ENCODE peak calls at places on chromosomes 13 and 19, in four cellular contexts. L, V, R and E are unnamed samples. For H3K36me3, the result is how much of the 10 kb centered on the place peaks cover.

GRCh38 chr13:40813662-40814454 is 24.4 kb downstream of the SLC25A15 start:
- DNase-seq in L (no peak), V (no peak), R (peak), E (peak)

GRCh38 chr19:4183967-4184717 is 1.7 kb downstream of the ANKRD24 start:
- DNase-seq in L (no peak), V (no peak), R (no peak), E (peak)

GRCh38 chr19:536031-536880 is 4.7 kb downstream of the CDC34 start:
- DNase-seq in L (no peak), V (no peak), R (no peak), E (no peak)

GRCh38 chr13:45325806-45326205 is 15.2 kb downstream of the TPT1 start:
- DNase-seq in L (no peak), V (no peak), R (peak), E (peak)

GRCh38 chr19:18304496-18305312 is 18.2 kb downstream of the LSM4 start:
- DNase-seq in L (peak), V (peak), R (peak), E (peak)

GRCh38 chr13:52787212-52787611 is 47.6 kb upstream of the CNMD start:
- DNase-seq in L (no peak), V (no peak), R (no peak), E (no peak)

GRCh38 chr13:77740931-77741586 is 43.6 kb downstream of the SLAIN1 start:
- DNase-seq in L (no peak), V (no peak), R (no peak), E (no peak)

GRCh38 chr19:18418034-18418724 is 1.0 kb upstream of the SSBP4 start:
- DNase-seq in L (no peak), V (no peak), R (no peak), E (no peak)

GRCh38 chr13:110372676-110373075 is 65.6 kb downstream of the COL4A2 start:
- DNase-seq in L (no peak), V (no peak), R (no peak), E (no peak)

GRCh38 chr13:48737689-48738088 is 84.0 kb downstream of the CYSLTR2 start:
- DNase-seq in L (no peak), V (no peak), R (no peak), E (no peak)

GRCh38 chr19:57559008-57559403 is 657 bp downstream of the ZNF550 start:
- DNase-seq in L (no peak), V (no peak), R (peak), E (peak)

GRCh38 chr19:1206063-1206732 is 620 bp downstream of the STK11 start:
- DNase-seq in L (no peak), V (no peak), R (no peak), E (no peak)

GRCh38 chr13:44703371-44703770 is 127.2 kb upstream of the TSC22D1 start:
- DNase-seq in L (no peak), V (no peak), R (peak), E (no peak)

GRCh38 chr13:97141564-97142005 is 80.5 kb upstream of the MBNL2 start:
- DNase-seq in L (peak), V (no peak), R (peak), E (peak)

GRCh38 chr19:28710278-28710677 is 502.7 kb downstream of the UQCRFS1 start:
- DNase-seq in L (no peak), V (no peak), R (peak), E (no peak)

GRCh38 chr19:32800757-32801156 is 68.8 kb downstream of the SLC7A9 start:
- DNase-seq in L (no peak), V (no peak), R (no peak), E (no peak)

GRCh38 chr19:50925734-50926133 is 14.5 kb upstream of the KLK4 start:
- DNase-seq in L (no peak), V (no peak), R (peak), E (no peak)

GRCh38 chr13:57832187-57832586 is 200.6 kb downstream of the PCDH17 start:
- DNase-seq in L (no peak), V (no peak), R (no peak), E (no peak)

GRCh38 chr19:49515767-49516166 is 3.3 kb downstream of the FCGRT start:
- DNase-seq in L (peak), V (no peak), R (peak), E (no peak)

GRCh38 chr19:52343548-52343947 is 7.5 kb downstream of the ZNF610 start:
- DNase-seq in L (peak), V (peak), R (peak), E (peak)

GRCh38 chr19:3975144-3975543 is 4.2 kb upstream of the DAPK3 start:
- DNase-seq in L (no peak), V (no peak), R (no peak), E (no peak)

GRCh38 chr19:18733196-18733647 is 49.7 kb downstream of the CRTC1 start:
- DNase-seq in L (peak), V (no peak), R (peak), E (peak)

GRCh38 chr19:4908311-4908710 is 990 bp upstream of the UHRF1 start:
- DNase-seq in L (no peak), V (no peak), R (no peak), E (peak)

GRCh38 chr13:26061947-26062346 is 10.1 kb upstream of the SHISA2 start:
- DNase-seq in L (no peak), V (no peak), R (peak), E (peak)

GRCh38 chr19:42202290-42202867 is 15.1 kb downstream of the DEDD2 start:
- DNase-seq in L (no peak), V (no peak), R (no peak), E (no peak)
- H3K36me3 ChIP-seq in L (under half), V (under half), R (under half), E (under half)

DNA sequence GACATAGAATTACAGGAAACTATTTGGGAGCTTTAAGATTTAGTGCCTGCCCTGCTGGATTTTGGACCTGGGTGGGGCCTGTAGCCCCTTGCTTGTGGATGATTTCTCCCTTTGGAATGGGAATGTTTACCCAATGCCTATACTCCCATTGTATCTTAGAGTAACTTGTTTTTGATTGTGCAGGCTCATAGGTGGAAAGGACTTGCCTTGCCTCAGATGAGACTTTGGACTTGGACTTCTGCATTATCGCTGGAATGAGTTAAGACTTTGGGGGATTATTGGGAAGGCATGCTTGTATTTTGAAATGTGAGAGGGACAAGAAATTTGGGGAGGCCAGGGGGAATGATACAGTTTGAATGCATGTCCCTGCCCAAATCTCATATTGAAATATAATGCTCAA is 13.4 kb downstream of the SLC15A1 start:
- DNase-seq in L (no peak), V (no peak), R (no peak), E (no peak)
- H3K4me3 ChIP-seq in L (no peak), V (no peak), R (no peak), E (no peak)

DNA sequence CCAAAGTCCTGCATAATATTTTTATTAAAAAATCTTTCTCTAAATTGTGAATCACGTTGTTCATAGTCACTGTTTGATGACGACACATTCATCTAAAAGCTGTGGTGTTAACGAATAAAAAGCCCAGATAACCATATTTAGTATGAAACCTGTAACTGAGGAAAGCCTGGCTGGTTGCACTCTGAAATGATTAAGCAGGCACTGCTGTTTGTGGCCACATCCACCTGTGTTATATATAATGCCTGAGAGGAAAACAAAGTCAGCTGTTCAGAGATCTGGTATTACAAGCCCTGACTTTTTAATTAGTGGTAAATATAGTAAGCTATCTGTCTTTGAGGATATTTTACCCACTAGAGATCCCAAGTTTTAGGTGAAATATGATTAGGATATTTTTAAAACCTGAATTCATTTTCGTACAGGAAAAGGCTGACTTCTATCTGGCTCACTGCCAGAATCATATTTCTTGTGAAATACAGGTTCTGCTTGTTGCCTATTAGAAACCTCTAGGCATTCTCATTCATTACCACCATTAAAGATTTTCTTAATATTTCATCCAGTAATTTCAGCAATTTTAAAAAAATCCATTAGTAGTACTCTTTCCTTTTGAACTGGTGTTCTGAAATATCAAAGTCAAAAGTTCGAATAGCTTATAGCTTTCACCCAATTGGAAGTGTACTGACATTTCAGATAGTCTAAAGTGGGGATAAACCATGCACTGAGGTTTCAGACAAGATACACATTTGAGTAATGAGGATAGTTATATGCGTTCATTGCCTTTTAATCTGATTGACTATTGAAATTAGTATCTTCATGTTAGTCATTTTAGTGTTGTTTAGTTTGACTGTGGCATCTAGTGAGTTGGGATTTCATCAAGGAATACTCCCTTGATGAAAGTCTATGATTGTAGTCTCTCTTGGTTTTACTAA is 79.7 kb downstream of the LMO7 start:
- DNase-seq in L (no peak), V (no peak), R (peak), E (peak)
- H3K36me3 ChIP-seq in L (under half), V (under half), R (under half), E (under half)

DNA sequence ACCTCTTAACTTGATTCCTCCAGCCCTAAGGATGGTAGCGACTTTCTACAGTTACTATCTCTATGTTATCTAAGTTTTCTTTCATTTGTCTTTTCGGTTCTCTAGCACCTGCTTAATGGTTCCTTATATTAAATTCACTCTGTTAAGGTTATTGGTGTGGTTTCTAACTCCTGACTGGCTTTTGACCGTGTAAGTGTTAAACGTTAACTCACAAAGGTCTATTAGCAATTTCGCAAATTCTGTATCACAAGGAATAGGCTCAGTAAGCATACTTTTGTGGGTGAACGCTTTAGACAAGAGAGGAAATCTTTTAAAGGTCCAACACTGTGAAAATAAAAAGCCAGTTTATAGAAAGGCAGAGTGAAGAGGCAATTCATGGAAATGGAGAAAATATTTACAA is 99.2 kb downstream of the DLEU7 start:
- DNase-seq in L (no peak), V (no peak), R (no peak), E (no peak)
- H3K4me3 ChIP-seq in L (no peak), V (no peak), R (no peak), E (no peak)

GRCh38 chr13:42907745-42908144 is 84.3 kb downstream of the EPSTI1 start:
- DNase-seq in L (no peak), V (no peak), R (no peak), E (no peak)

GRCh38 chr13:42905542-42905941 is 86.5 kb downstream of the EPSTI1 start:
- DNase-seq in L (no peak), V (no peak), R (no peak), E (no peak)

DNA sequence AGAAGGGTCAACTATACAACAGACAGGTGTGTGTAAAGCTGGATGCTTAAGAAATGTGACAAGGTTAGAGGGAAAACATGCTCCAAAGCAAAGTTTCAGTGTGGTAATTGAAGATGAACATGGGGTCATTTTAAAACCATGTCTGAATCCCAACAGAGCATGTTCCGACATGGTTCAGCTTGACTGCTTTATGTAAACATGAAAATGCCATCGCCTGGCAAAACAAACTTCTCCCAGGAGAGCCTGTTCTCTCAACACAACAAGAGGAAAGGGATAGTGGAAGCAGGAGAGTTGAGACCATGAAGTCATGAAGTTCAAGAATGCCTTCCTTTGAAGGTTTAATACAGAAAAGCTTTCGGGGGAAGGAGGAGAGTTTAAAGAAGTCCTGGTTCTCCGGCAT is 85.8 kb downstream of the EPSTI1 start:
- DNase-seq in L (no peak), V (no peak), R (no peak), E (no peak)
- H3K36me3 ChIP-seq in L (under half), V (under half), R (under half), E (under half)

DNA sequence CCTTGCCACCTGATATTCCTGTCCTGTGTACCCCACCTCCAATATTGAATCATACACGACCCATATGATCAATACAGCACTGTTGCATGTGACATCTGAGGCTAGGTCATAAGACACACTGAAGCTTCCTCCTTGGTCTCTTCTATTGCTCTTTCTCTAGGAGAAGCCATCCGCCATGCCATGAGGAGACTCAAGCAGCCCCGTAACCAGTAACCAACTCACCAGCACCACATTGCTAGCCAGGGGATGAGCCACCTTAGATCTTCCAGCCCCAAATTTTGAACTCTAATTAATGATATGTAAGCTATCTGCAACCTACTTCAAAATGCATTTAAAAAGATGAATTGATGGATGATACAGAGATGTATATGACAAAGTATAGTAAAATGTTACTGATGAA is 28.6 kb downstream of the ZNF557 start:
- DNase-seq in L (no peak), V (no peak), R (no peak), E (no peak)
- H3K4me3 ChIP-seq in L (peak), V (no peak), R (peak), E (peak)

DNA sequence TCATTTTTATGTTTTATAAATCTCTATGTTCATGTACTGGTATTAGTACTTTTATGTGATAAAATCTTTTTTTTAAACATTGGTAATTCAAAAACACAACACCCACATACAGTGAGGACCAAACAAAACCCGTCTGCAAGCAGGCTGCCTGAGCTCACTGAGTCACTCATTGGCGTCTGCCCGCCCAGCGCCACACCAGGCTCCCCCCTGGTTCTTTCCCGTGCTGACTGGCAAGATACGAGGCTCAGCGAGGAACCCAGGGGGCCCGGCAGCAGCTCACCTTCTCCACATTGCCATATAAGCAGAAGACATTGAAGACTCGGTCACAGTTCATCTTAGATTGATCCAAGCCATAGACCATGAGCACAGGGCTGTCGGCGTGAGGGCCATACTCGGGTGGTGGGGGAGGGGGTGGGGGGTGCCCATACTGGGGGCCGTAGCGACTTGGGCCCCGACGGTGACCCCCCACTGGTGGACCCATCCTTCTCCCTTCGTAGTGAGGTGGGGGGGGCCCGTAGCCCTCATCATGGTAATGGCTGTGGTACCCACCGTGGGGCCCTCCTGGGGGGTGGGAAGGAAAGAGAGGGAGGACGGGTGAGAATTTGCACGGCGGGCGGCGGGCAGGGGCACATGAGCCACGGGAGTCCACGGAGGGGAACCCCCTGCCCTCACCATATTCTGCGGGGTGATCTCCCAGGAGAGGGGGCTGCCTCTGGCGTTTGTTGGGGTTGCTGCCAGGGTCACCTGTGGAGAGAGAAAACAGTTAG is 8.4 kb upstream of the ECH1 start:
- DNase-seq in L (no peak), V (no peak), R (no peak), E (no peak)
- H3K36me3 ChIP-seq in L (half or more), V (under half), R (half or more), E (half or more)

DNA sequence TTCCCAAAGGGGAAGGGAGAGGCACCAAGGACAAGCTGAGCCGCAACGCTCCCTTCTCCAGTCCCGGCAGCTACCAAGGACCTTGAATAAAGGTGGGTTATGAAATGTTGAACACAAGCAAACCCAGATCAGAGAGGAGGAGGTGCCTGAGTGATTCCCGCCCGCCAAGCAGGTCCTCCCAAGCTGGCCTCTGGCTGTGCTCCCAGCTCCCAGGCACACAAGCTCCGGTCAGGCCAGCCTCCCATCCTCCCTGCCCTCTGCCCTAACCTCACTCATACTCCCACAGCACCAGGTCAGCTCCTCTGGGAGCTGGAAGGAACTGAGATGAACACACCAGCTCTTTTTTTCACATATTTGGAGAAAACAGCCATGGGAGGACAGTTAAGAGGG is 3.7 kb downstream of the NAPA start:
- DNase-seq in L (no peak), V (no peak), R (peak), E (no peak)
- H3K4me3 ChIP-seq in L (no peak), V (no peak), R (no peak), E (no peak)

GRCh38 chr13:113586661-113587479 is 2.3 kb downstream of the TFDP1 start:
- DNase-seq in L (peak), V (peak), R (no peak), E (no peak)

GRCh38 chr13:113588394-113589111 is 4.0 kb downstream of the TFDP1 start:
- DNase-seq in L (no peak), V (peak), R (no peak), E (no peak)

GRCh38 chr13:113591750-113592149 is 7.2 kb downstream of the TFDP1 start:
- DNase-seq in L (peak), V (peak), R (no peak), E (no peak)

GRCh38 chr13:113589961-113590339 is 5.4 kb downstream of the TFDP1 start:
- DNase-seq in L (peak), V (peak), R (no peak), E (no peak)

DNA sequence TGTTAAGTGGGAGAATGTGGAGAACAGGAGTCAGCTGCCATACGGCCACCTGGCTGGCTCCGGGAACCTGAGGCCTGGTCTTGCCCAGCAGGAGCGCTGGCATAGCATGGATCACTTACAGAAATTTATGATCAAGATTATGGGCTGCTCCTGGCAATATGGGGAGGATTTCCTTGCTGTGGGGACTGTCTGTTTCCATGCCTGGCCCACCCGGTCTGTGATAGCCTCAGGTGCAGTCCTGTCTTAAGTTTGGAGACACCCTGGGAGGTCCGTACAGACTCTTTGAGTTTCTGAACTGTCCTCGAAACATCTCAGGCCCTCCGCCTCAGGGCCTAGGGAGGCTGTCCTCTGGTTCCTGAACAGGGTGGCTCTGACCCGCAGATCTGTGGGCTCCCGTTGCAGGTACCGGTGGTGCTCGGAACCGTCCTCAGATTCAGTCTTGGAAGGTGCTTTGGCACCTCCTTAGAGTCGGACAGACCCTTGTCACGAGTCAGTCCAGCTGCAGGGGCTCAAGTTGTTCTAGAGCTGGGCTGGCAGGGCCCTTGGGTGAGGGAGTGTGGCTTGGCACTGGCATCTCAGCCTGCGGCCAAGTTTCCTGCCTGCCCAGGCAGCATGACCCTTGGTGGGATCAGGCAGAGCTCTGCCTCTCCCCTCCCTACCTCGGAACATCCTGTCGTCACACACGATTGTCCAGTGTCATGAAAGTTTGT is 4.9 kb downstream of the TFDP1 start:
- DNase-seq in L (no peak), V (peak), R (no peak), E (no peak)
- H3K36me3 ChIP-seq in L (under half), V (under half), R (under half), E (under half)